ENCODE peak calls at places on chromosome 2, in eight cellular contexts. One of them, this sample, is unnamed.

GRCh38 chr2:241224068-241224850 is 35.8 kb downstream of the ANO7 start:
- DNase-seq in Karpas-422: no peak
- DNase-seq in mammary epithelial cell: peak
- DNase-seq in SJSA1: no peak
- DNase-seq in cardiac muscle cell: peak
- DNase-seq in EL: peak
- DNase-seq in nephron progenitor cell: peak
- DNase-seq in HuH-7.5: no peak
- DNase-seq in this sample: peak

GRCh38 chr2:84846732-84847131 is 34.2 kb downstream of the TRABD2A start:
- DNase-seq in Karpas-422: no peak
- DNase-seq in mammary epithelial cell: peak
- DNase-seq in SJSA1: peak
- DNase-seq in cardiac muscle cell: peak
- DNase-seq in EL: peak
- DNase-seq in nephron progenitor cell: no peak
- DNase-seq in HuH-7.5: no peak
- DNase-seq in this sample: no peak

GRCh38 chr2:100730290-100730868 is 89.6 kb upstream of the NPAS2 start:
- DNase-seq in Karpas-422: peak
- DNase-seq in mammary epithelial cell: peak
- DNase-seq in SJSA1: peak
- DNase-seq in cardiac muscle cell: peak
- DNase-seq in EL: peak
- DNase-seq in nephron progenitor cell: peak
- DNase-seq in HuH-7.5: peak
- DNase-seq in this sample: no peak

GRCh38 chr2:209305746-209306196 is 118.1 kb upstream of the MAP2 start:
- DNase-seq in Karpas-422: peak
- DNase-seq in mammary epithelial cell: no peak
- DNase-seq in SJSA1: no peak
- DNase-seq in cardiac muscle cell: no peak
- DNase-seq in EL: no peak
- DNase-seq in nephron progenitor cell: no peak
- DNase-seq in HuH-7.5: no peak
- DNase-seq in this sample: no peak

GRCh38 chr2:240962371-240963064 is 35.9 kb upstream of the SNED1 start:
- DNase-seq in Karpas-422: no peak
- DNase-seq in mammary epithelial cell: no peak
- DNase-seq in SJSA1: no peak
- DNase-seq in cardiac muscle cell: peak
- DNase-seq in EL: no peak
- DNase-seq in nephron progenitor cell: peak
- DNase-seq in HuH-7.5: no peak
- DNase-seq in this sample: peak

GRCh38 chr2:54262015-54262765 is 6.2 kb upstream of the TSPYL6 start:
- DNase-seq in Karpas-422: no peak
- DNase-seq in mammary epithelial cell: no peak
- DNase-seq in SJSA1: no peak
- DNase-seq in cardiac muscle cell: peak
- DNase-seq in EL: no peak
- DNase-seq in nephron progenitor cell: no peak
- DNase-seq in HuH-7.5: peak
- DNase-seq in this sample: no peak

GRCh38 chr2:189683348-189683747 is 8.9 kb downstream of the ANKAR start:
- DNase-seq in Karpas-422: no peak
- DNase-seq in mammary epithelial cell: peak
- DNase-seq in SJSA1: no peak
- DNase-seq in cardiac muscle cell: no peak
- DNase-seq in EL: no peak
- DNase-seq in nephron progenitor cell: no peak
- DNase-seq in HuH-7.5: no peak
- DNase-seq in this sample: no peak

GRCh38 chr2:158671381-158672245 is 123.5 kb upstream of the DAPL1 start:
- DNase-seq in Karpas-422: no peak
- DNase-seq in mammary epithelial cell: no peak
- DNase-seq in SJSA1: no peak
- DNase-seq in cardiac muscle cell: no peak
- DNase-seq in EL: no peak
- DNase-seq in nephron progenitor cell: no peak
- DNase-seq in HuH-7.5: no peak
- DNase-seq in this sample: no peak

GRCh38 chr2:7703523-7704144 is 786.4 kb downstream of the RNF144A start:
- DNase-seq in Karpas-422: no peak
- DNase-seq in mammary epithelial cell: no peak
- DNase-seq in SJSA1: no peak
- DNase-seq in cardiac muscle cell: no peak
- DNase-seq in EL: no peak
- DNase-seq in nephron progenitor cell: no peak
- DNase-seq in HuH-7.5: no peak
- DNase-seq in this sample: no peak

GRCh38 chr2:175026385-175026784 is 21.2 kb upstream of the CHN1 start:
- DNase-seq in Karpas-422: no peak
- DNase-seq in mammary epithelial cell: no peak
- DNase-seq in SJSA1: no peak
- DNase-seq in cardiac muscle cell: no peak
- DNase-seq in EL: no peak
- DNase-seq in nephron progenitor cell: no peak
- DNase-seq in HuH-7.5: no peak
- DNase-seq in this sample: no peak

This sample was measured in ovary.